ENCODE peak calls at places on chromosomes 4 and X, in five cellular contexts. V is activated CD4-positive, alpha-beta T cell treated with anti-CD3 and anti-CD28 coated beads for 24 hours; H is stimulated activated CD8-positive, alpha-beta memory T cell treated with anti-CD3 and anti-CD28 coated beads, Interleukin-15, amount 100 ng/mL, for 4 hours; W is progenitor cell of endocrine pancreas; G is skeletal muscle cell. P is an unnamed sample.

GRCh38 chr4:52507774-52508173 is 151.3 kb downstream of the USP46 start:
- DNase-seq in V (no peak), H (no peak), W (no peak), G (no peak), P (no peak)

GRCh38 chr4:112633477-112634235 is 3.1 kb downstream of the ZGRF1 start:
- DNase-seq in V (no peak), H (no peak), W (no peak), G (no peak), P (no peak)

GRCh38 chrX:34880656-34881055 is 61.9 kb upstream of the FAM47B start:
- DNase-seq in V (no peak), H (no peak), W (no peak), G (no peak), P (no peak)

GRCh38 chrX:105837227-105837626 is 14.9 kb downstream of the NRK start:
- DNase-seq in V (no peak), H (no peak), W (no peak), G (peak; percentile 81), P (peak; percentile 83)

GRCh38 chrX:7330971-7331746 is 183.2 kb upstream of the PUDP start:
- DNase-seq in V (no peak), H (no peak), W (no peak), G (peak; percentile 80), P (no peak)

GRCh38 chr4:125739760-125740159 is 425.0 kb downstream of the FAT4 start:
- DNase-seq in V (no peak), H (no peak), W (no peak), G (no peak), P (peak; percentile 42)

GRCh38 chr4:77344001-77344400 is 187.0 kb downstream of the CCNG2 start:
- DNase-seq in V (no peak), H (no peak), W (no peak), G (no peak), P (no peak)

GRCh38 chrX:134548257-134548732 is 88.3 kb downstream of the HPRT1 start:
- DNase-seq in V (no peak), H (no peak), W (no peak), G (no peak), P (no peak)

GRCh38 chr4:184462724-184463123 is 11.6 kb downstream of the IRF2 start:
- DNase-seq in V (no peak), H (no peak), W (no peak), G (no peak), P (no peak)

GRCh38 chrX:115649461-115650063 is 88.6 kb downstream of the PLS3 start:
- DNase-seq in V (no peak), H (no peak), W (no peak), G (no peak), P (no peak)

GRCh38 chr4:36687681-36688080 is 406.3 kb downstream of the DTHD1 start:
- DNase-seq in V (no peak), H (no peak), W (no peak), G (no peak), P (no peak)

GRCh38 chr4:143699331-143700059 is 980 bp downstream of the FREM3 start:
- DNase-seq in V (no peak), H (no peak), W (no peak), G (no peak), P (no peak)

GRCh38 chr4:173647902-173648301 is 117.9 kb upstream of the HAND2 start:
- DNase-seq in V (no peak), H (no peak), W (no peak), G (no peak), P (no peak)

GRCh38 chr4:119084503-119084902 is 51.1 kb upstream of the MYOZ2 start:
- DNase-seq in V (no peak), H (no peak), W (no peak), G (no peak), P (no peak)

GRCh38 chr4:152937535-152938236 is 1.6 kb downstream of the FHDC1 start:
- DNase-seq in V (no peak), H (no peak), W (no peak), G (no peak), P (no peak)

GRCh38 chr4:139314047-139314800 is 11.9 kb upstream of the NDUFC1 start:
- DNase-seq in V (no peak), H (no peak), W (no peak), G (no peak), P (no peak)

GRCh38 chr4:78682090-78682489 is 94.1 kb upstream of the BMP2K start:
- DNase-seq in V (no peak), H (no peak), W (no peak), G (no peak), P (no peak)

P was measured in retinal pigment epithelial cell.